ENCODE peak calls at places on chromosome 12, in four cellular contexts. N is NB4, C is stomach, J is tibial nerve. F is an unnamed sample.

GRCh38 chr12:23950011-23950774 is 723 bp upstream of the SOX5 start:
- DNase-seq in C (no peak), N (no peak), J (no peak), F (no peak)

GRCh38 chr12:96136129-96136528 is 58.0 kb upstream of the ELK3 start:
- DNase-seq in N (no peak), C (no peak), J (no peak), F (no peak)

GRCh38 chr12:132478433-132478803 is 11.5 kb upstream of the FBRSL1 start:
- DNase-seq in N (no peak), C (no peak), J (no peak), F (no peak)

GRCh38 chr12:87233636-87234035 is 795.6 kb downstream of the C12orf50 start:
- DNase-seq in N (no peak), J (no peak), C (no peak), F (no peak)

GRCh38 chr12:91951571-91951970 is 194.1 kb downstream of the BTG1 start:
- DNase-seq in N (no peak), C (no peak), J (no peak), F (peak; percentile 3)

GRCh38 chr12:83805137-83805818 is 1107.3 kb downstream of the SLC6A15 start:
- DNase-seq in N (no peak), C (no peak), J (no peak), F (no peak)

GRCh38 chr12:57592551-57593165 is 1.7 kb downstream of the PIP4K2C start:
- DNase-seq in J (no peak), N (no peak), C (no peak), F (peak; percentile 54)

GRCh38 chr12:50606675-50607379 is 102.0 kb downstream of the DIP2B start:
- DNase-seq in J (no peak), N (no peak), C (no peak), F (no peak)

GRCh38 chr12:9365296-9365695 is 157.1 kb upstream of the PZP start:
- DNase-seq in C (no peak), N (no peak), J (no peak), F (no peak)

GRCh38 chr12:19432309-19433170 is 6.8 kb upstream of the AEBP2 start:
- DNase-seq in J (no peak), N (no peak), C (no peak), F (no peak)

GRCh38 chr12:46964496-46965098 is 114.8 kb upstream of the PCED1B start:
- DNase-seq in J (no peak), C (no peak), N (no peak), F (peak; percentile 26)

GRCh38 chr12:3222935-3223334 is 145.8 kb downstream of the TSPAN9 start:
- DNase-seq in J (no peak), C (no peak), N (no peak), F (no peak)

GRCh38 chr12:57627504-57628279 is 5.3 kb downstream of the B4GALNT1 start:
- DNase-seq in J (no peak), N (no peak), C (no peak), F (no peak)

GRCh38 chr12:57418255-57418654 is 12.6 kb downstream of the R3HDM2 start:
- DNase-seq in J (no peak), C (no peak), N (no peak), F (no peak)

GRCh38 chr12:6347367-6348338 is 5.8 kb upstream of the TNFRSF1A start:
- DNase-seq in N (no peak), J (no peak), C (peak; percentile 83), F (no peak)

GRCh38 chr12:114656906-114657596 is 26.9 kb downstream of the TBX3 start:
- DNase-seq in C (no peak), J (no peak), N (no peak), F (no peak)

GRCh38 chr12:25876383-25877045 is 82.0 kb upstream of the RASSF8 start:
- DNase-seq in N (no peak), J (no peak), C (no peak), F (no peak)

GRCh38 chr12:132490481-132491348 is 764 bp downstream of the FBRSL1 start:
- DNase-seq in C (no peak), J (no peak), N (peak; percentile 51), F (peak; percentile 67)

GRCh38 chr12:95623554-95624170 is 72.4 kb upstream of the USP44 start:
- DNase-seq in N (peak; percentile 84), J (peak; percentile 27), C (peak; percentile 79), F (peak; percentile 68)

GRCh38 chr12:94326727-94327126 is 132.9 kb downstream of the CEP83 start:
- DNase-seq in N (no peak), C (no peak), J (no peak), F (peak; percentile 15)

GRCh38 chr12:100576311-100577036 is 3.0 kb downstream of the GAS2L3 start:
- DNase-seq in N (peak; percentile 65), C (no peak), J (no peak), F (peak; percentile 29)

GRCh38 chr12:89067436-89067835 is 284.9 kb downstream of the DUSP6 start:
- DNase-seq in N (peak; percentile 35), C (no peak), J (no peak), F (peak; percentile 22)

GRCh38 chr12:113007166-113007565 is 28.8 kb downstream of the OAS2 start:
- DNase-seq in C (no peak), N (no peak), J (no peak), F (peak; percentile 75)

GRCh38 chr12:57715786-57716185 is 21.9 kb downstream of the OS9 start:
- DNase-seq in C (no peak), N (no peak), J (no peak), F (no peak)

GRCh38 chr12:39368096-39368495 is 74.8 kb downstream of the KIF21A start:
- DNase-seq in N (no peak), C (no peak), J (no peak), F (no peak)

GRCh38 chr12:106194351-106194750 is 53.5 kb downstream of the CKAP4 start:
- DNase-seq in C (no peak), J (no peak), N (no peak), F (no peak)

GRCh38 chr12:68587448-68587873 is 23.2 kb upstream of the RAP1B start:
- DNase-seq in C (no peak), N (peak; percentile 93), J (no peak), F (no peak)

GRCh38 chr12:67650127-67650495 is 1.6 kb downstream of the DYRK2 start:
- DNase-seq in J (no peak), N (peak; percentile 46), C (no peak), F (peak; percentile 12)

GRCh38 chr12:56115329-56115728 is 1.1 kb upstream of the RPL41 start:
- DNase-seq in J (no peak), N (no peak), C (no peak), F (no peak)

GRCh38 chr12:121331268-121331667 is 20.9 kb downstream of the ANAPC5 start:
- DNase-seq in C (no peak), J (no peak), N (no peak), F (no peak)

GRCh38 chr12:88763536-88764100 is 183.3 kb upstream of the KITLG start:
- DNase-seq in N (no peak), J (no peak), C (no peak), F (no peak)

GRCh38 chr12:132070298-132070697 is 73.8 kb downstream of the DDX51 start:
- DNase-seq in J (no peak), N (no peak), C (no peak), F (no peak)

GRCh38 chr12:105480162-105480561 is 149.7 kb downstream of the C12orf75 start:
- DNase-seq in N (no peak), C (no peak), J (no peak), F (no peak)

DNA sequence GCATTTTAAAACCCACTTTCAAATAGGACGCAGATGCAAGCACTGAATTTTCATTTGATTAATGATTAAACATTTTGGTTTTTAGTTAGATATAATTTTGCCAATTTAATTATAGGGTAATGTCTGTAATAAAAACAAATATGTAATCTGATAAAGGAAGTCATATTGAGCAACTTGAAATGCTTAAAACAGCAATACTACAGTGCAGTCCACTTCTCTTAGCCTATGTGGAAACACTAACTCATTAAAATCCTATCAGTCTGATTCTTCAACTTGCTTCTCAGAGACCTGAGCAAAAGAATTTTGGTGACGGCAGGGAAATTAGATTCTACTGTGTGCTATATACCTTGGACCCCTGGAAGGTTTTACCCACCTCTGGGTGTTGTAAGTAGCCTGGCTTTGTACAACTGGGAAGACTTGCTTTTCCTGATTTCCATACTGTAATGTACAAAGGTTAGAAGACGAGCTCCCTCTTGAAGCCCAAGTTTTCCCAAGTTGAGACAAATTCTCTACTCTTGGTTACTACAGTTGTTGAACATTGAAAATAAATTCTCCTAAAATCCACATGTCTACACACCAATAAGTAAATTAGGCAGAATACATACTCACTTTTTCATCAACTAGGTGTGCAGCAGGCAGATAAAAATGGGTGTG is 4.2 kb downstream of the TRHDE start:
- DNase-seq in N (no peak), J (no peak), C (no peak), F (no peak)
- TF ChIP-seq POLR2A in N (no peak), J (no peak), C (no peak), F (no peak)

DNA sequence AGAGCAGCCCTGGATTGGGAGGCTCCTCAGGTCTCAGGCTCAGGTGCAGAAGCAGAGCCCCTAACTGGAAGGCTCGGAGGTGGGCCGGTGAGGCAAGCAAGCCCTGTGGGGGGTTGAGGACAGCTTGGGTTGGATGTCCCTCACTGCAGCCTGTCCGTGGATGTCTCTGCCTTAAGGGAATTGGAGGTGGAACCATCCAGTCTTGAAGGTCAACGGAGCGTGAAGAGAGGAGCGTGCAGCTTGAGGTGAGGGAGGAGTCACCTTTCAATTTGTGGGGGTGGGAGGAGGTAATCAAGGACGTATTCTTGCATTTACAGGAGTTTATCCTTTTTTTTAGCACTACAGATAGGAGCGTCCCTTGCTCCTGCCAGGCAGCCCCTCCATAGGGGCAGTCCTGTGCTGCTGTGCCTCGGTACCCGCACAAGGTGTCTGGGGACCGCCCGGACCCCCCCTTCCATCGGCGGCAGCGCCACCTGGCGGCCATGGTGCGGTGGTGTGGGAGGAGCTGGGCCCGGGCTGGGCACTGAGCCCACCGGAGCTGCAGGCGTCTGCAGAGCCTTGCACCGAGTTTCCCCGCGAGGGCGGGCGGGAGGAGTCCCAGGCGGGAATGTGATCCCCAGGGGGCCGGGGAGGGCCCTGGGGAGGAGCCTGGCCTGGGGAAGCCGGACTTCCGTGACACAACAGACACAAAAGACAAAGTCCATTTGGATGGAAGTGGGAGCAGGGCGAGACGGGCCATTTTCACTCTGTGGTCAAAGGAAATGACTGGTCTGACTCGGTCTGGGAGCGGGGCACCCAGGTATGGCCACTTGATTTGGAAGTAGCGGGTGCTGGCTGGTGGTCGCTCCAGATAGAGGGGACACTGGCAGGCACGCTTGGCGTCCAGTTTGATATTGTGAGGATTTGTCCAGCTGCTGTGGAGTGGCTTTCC is 884 bp downstream of the DNAJC22 start:
- DNase-seq in J (no peak), N (peak; percentile 74), C (peak; percentile 91), F (peak; percentile 100)
- TF ChIP-seq POLR2A in J (no peak), N (no peak), C (no peak), F (peak; percentile 51)

GRCh38 chr12:116069943-116070342 is 207.6 kb downstream of the MED13L start:
- DNase-seq in N (no peak), C (no peak), J (no peak), F (no peak)
- TF ChIP-seq POLR2A in N (no peak), C (no peak), J (no peak), F (no peak)

GRCh38 chr12:110578522-110579238 is 4.4 kb downstream of the PPTC7 start:
- DNase-seq in J (no peak), N (no peak), C (no peak), F (no peak)
- TF ChIP-seq POLR2A in J (no peak), N (no peak), C (no peak), F (no peak)